ENCODE peak calls at places on chromosomes 5 and 9, in seven cellular contexts. P is mesenchymal stem cell, X is neuronal stem cell, A is H9, W is H1, M is mesendoderm, I is IMR-90. S is an unnamed sample.

GRCh38 chr5:155147222-155147621 is 133.7 kb downstream of the KIF4B start:
- DNase-seq in W (no peak), P (peak; percentile 1), M (no peak), A (no peak), I (no peak), X (no peak), S (no peak)

GRCh38 chr9:35605336-35606137 is 475 bp downstream of the TESK1 start:
- DNase-seq in W (peak; percentile 68), X (no peak), P (peak; percentile 18), M (peak; percentile 26), I (no peak), A (no peak), S (no peak)

GRCh38 chr9:112751059-112751795 is 667 bp downstream of the SNX30 start:
- DNase-seq in W (peak; percentile 75), A (peak; percentile 75), P (peak; percentile 94), I (peak; percentile 87), X (peak; percentile 71), M (peak; percentile 86), S (peak; percentile 62)

GRCh38 chr5:83955916-83956315 is 235.3 kb upstream of the HAPLN1 start:
- DNase-seq in I (peak; percentile 77), A (no peak), P (peak; percentile 81), X (no peak), M (peak; percentile 4), W (no peak), S (no peak)

GRCh38 chr5:132754947-132755346 is 7.7 kb downstream of the CCNI2 start:
- DNase-seq in M (peak; percentile 60), X (no peak), A (no peak), I (peak; percentile 51), P (peak; percentile 37), W (peak; percentile 42), S (no peak)

GRCh38 chr5:34622046-34622435 is 34.1 kb upstream of the RAI14 start:
- DNase-seq in I (peak; percentile 36), W (no peak), A (no peak), P (peak; percentile 35), X (no peak), M (no peak), S (no peak)

GRCh38 chr9:75930766-75931311 is 40.4 kb downstream of the PCSK5 start:
- DNase-seq in A (no peak), M (no peak), P (no peak), I (no peak), X (peak; percentile 11), W (no peak), S (peak; percentile 13)

GRCh38 chr5:108143581-108143980 is 238.3 kb downstream of the FBXL17 start:
- DNase-seq in W (no peak), I (peak; percentile 67), M (peak; percentile 62), P (peak; percentile 34), A (no peak), X (no peak), S (peak; percentile 8)

GRCh38 chr5:51392689-51393199 is 9.5 kb downstream of the ISL1 start:
- DNase-seq in X (no peak), M (peak; percentile 66), I (no peak), W (no peak), P (no peak), A (peak; percentile 52), S (no peak)

GRCh38 chr5:76579166-76579765 is 43.9 kb downstream of the F2RL2 start:
- DNase-seq in M (no peak), W (no peak), A (no peak), P (peak; percentile 18), X (no peak), I (peak; percentile 66), S (peak; percentile 29)

GRCh38 chr9:123416171-123416570 is 60.2 kb downstream of the CRB2 start:
- DNase-seq in M (no peak), W (no peak), A (no peak), P (no peak), I (no peak), X (no peak), S (no peak)

GRCh38 chr9:117487555-117488175 is 72.8 kb upstream of the ASTN2 start:
- DNase-seq in A (peak; percentile 94), I (peak; percentile 13), W (peak; percentile 94), M (peak; percentile 93), P (peak; percentile 58), X (peak; percentile 78), S (peak; percentile 75)

GRCh38 chr5:54217826-54218503 is 92.4 kb downstream of the ARL15 start:
- DNase-seq in P (peak; percentile 75), I (peak; percentile 82), W (no peak), M (peak; percentile 82), X (peak; percentile 72), A (no peak), S (peak; percentile 27)

GRCh38 chr9:137117269-137117731 is 2.8 kb upstream of the DPP7 start:
- DNase-seq in W (no peak), A (no peak), X (no peak), I (no peak), P (no peak), M (no peak), S (no peak)
- H3K27ac ChIP-seq in W (no peak overlapping the region), A (no peak overlapping the region), X (no peak overlapping the region), I (no peak overlapping the region), P (no peak overlapping the region), M (no peak overlapping the region), S (no peak overlapping the region)

GRCh38 chr5:145768863-145769262 is 66.3 kb downstream of the PRELID2 start:
- DNase-seq in P (no peak), M (no peak), W (no peak), I (no peak), A (no peak), X (no peak), S (no peak)
- H2BK5ac ChIP-seq in P (no peak overlapping the region), M (no peak overlapping the region), W (no peak overlapping the region), I (no peak overlapping the region), A (no peak overlapping the region), X (no peak overlapping the region), S (no peak overlapping the region)

GRCh38 chr9:133608382-133608781 is 807 bp downstream of the FAM163B start:
- DNase-seq in P (no peak), X (no peak), A (no peak), W (no peak), M (no peak), I (no peak), S (no peak)

GRCh38 chr9:133608881-133609280 is 308 bp downstream of the FAM163B start:
- DNase-seq in P (no peak), W (no peak), I (no peak), M (no peak), A (no peak), X (no peak), S (no peak)

GRCh38 chr9:133606722-133607053 is 2.5 kb downstream of the FAM163B start:
- DNase-seq in X (no peak), M (no peak), A (no peak), W (no peak), I (no peak), P (no peak), S (no peak)

GRCh38 chr9:133607381-133607780 is 1.8 kb downstream of the FAM163B start:
- DNase-seq in P (no peak), I (no peak), X (no peak), A (no peak), M (no peak), W (no peak), S (no peak)

GRCh38 chr9:133607976-133608375 is 1.2 kb downstream of the FAM163B start:
- DNase-seq in M (no peak), W (no peak), I (no peak), A (no peak), X (no peak), P (no peak), S (no peak)
- H3K27ac ChIP-seq in M (no peak overlapping the region), W (no peak overlapping the region), I (no peak overlapping the region), A (no peak overlapping the region), X (no peak overlapping the region), P (no peak overlapping the region), S (no peak overlapping the region)

DNA sequence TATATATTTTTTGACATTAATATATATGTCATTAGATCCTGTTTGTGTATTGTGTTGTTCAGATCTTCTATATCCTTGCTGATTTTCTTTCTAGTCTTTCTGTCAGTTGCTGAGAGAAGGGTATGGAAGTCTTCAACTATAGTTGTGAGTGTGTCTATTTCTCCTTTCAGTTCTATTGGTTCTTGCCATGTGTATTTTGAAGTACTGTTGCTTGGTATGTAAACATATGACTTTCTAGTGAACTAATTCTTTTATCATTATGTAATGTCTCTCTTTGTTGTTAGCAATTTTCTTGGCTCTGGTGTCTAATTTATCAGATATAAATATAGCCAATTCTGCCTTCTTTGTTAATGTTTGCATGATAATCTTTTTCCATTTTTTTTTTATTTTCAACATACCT is 84.3 kb upstream of the CAST start:
- DNase-seq in X (no peak), W (no peak), P (peak; percentile 64), I (peak; percentile 82), M (no peak), A (no peak), S (no peak)
- H2BK5ac ChIP-seq in X (no peak overlapping the region), W (no peak overlapping the region), P (no peak overlapping the region), I (peak overlapping the region; percentile 45), M (no peak overlapping the region), A (no peak overlapping the region), S (no peak overlapping the region)

GRCh38 chr9:97518166-97518908 is 16.9 kb downstream of the TMOD1 start:
- DNase-seq in M (no peak), X (no peak), P (no peak), I (no peak), W (no peak), A (no peak), S (no peak)
- H3K27ac ChIP-seq in M (no peak overlapping the region), X (no peak overlapping the region), P (no peak overlapping the region), I (no peak overlapping the region), W (no peak overlapping the region), A (no peak overlapping the region), S (no peak overlapping the region)

GRCh38 chr9:133370680-133371079 is 5.2 kb downstream of the SURF4 start:
- DNase-seq in I (no peak), A (no peak), W (no peak), X (no peak), P (no peak), M (no peak), S (no peak)
- H2BK5ac ChIP-seq in I (no peak overlapping the region), A (no peak overlapping the region), W (no peak overlapping the region), X (no peak overlapping the region), P (no peak overlapping the region), M (no peak overlapping the region), S (no peak overlapping the region)

GRCh38 chr5:989961-990530 is 18.6 kb upstream of the NKD2 start:
- DNase-seq in P (no peak), M (peak; percentile 54), X (no peak), A (peak; percentile 70), W (peak; percentile 54), I (no peak), S (no peak)
- H3K27ac ChIP-seq in P (no peak overlapping the region), M (no peak overlapping the region), X (peak overlapping the region; percentile 10), A (no peak overlapping the region), W (no peak overlapping the region), I (no peak overlapping the region), S (no peak overlapping the region)

GRCh38 chr5:178202541-178202940 is 1.8 kb upstream of the HNRNPAB start:
- DNase-seq in W (no peak), P (no peak), A (peak; percentile 14), M (no peak), X (no peak), I (no peak), S (no peak)
- H2BK5ac ChIP-seq in W (no peak overlapping the region), P (no peak overlapping the region), A (no peak overlapping the region), M (no peak overlapping the region), X (no peak overlapping the region), I (no peak overlapping the region), S (no peak overlapping the region)